ENCODE peak calls at places on chromosome 12, in eight cellular contexts. One of them, this sample, is unnamed.

GRCh38 chr12:6468283-6468575 is 2.2 kb downstream of the VAMP1 start:
- DNase-seq in sigmoid colon: no peak
- DNase-seq in psoas muscle: no peak
- DNase-seq in RWPE2: no peak
- DNase-seq in adrenal gland: no peak
- DNase-seq in dorsolateral prefrontal cortex: no peak
- DNase-seq in lung: no peak
- DNase-seq in A673: no peak
- DNase-seq in this sample: no peak

GRCh38 chr12:92502417-92503028 is 200.3 kb upstream of the PLEKHG7 start:
- DNase-seq in sigmoid colon: no peak
- DNase-seq in A673: no peak
- DNase-seq in psoas muscle: no peak
- DNase-seq in RWPE2: no peak
- DNase-seq in adrenal gland: no peak
- DNase-seq in lung: no peak
- DNase-seq in dorsolateral prefrontal cortex: no peak
- DNase-seq in this sample: no peak

GRCh38 chr12:2233034-2233433 is 180.2 kb downstream of the CACNA1C start:
- DNase-seq in lung: no peak
- DNase-seq in A673: no peak
- DNase-seq in RWPE2: no peak
- DNase-seq in adrenal gland: no peak
- DNase-seq in sigmoid colon: no peak
- DNase-seq in psoas muscle: no peak
- DNase-seq in dorsolateral prefrontal cortex: no peak
- DNase-seq in this sample: no peak

GRCh38 chr12:42396473-42397259 is 70.7 kb downstream of the PPHLN1 start:
- DNase-seq in RWPE2: no peak
- DNase-seq in lung: no peak
- DNase-seq in adrenal gland: no peak
- DNase-seq in psoas muscle: no peak
- DNase-seq in A673: no peak
- DNase-seq in sigmoid colon: no peak
- DNase-seq in dorsolateral prefrontal cortex: no peak
- DNase-seq in this sample: no peak

GRCh38 chr12:104426926-104427546 is 29.7 kb upstream of the CHST11 start:
- DNase-seq in dorsolateral prefrontal cortex: no peak
- DNase-seq in A673: no peak
- DNase-seq in psoas muscle: no peak
- DNase-seq in RWPE2: no peak
- DNase-seq in adrenal gland: no peak
- DNase-seq in sigmoid colon: no peak
- DNase-seq in lung: no peak
- DNase-seq in this sample: no peak

GRCh38 chr12:93870020-93870795 is 193.0 kb downstream of the CRADD start:
- DNase-seq in RWPE2: no peak
- DNase-seq in sigmoid colon: no peak
- DNase-seq in psoas muscle: no peak
- DNase-seq in dorsolateral prefrontal cortex: no peak
- DNase-seq in A673: no peak
- DNase-seq in adrenal gland: no peak
- DNase-seq in lung: no peak
- DNase-seq in this sample: no peak

GRCh38 chr12:58341791-58342190 is 400.4 kb downstream of the ATP23 start:
- DNase-seq in A673: peak
- DNase-seq in adrenal gland: no peak
- DNase-seq in psoas muscle: no peak
- DNase-seq in RWPE2: no peak
- DNase-seq in lung: no peak
- DNase-seq in sigmoid colon: no peak
- DNase-seq in dorsolateral prefrontal cortex: no peak
- DNase-seq in this sample: no peak

GRCh38 chr12:125683748-125684381 is 618.6 kb downstream of the AACS start:
- DNase-seq in dorsolateral prefrontal cortex: peak
- DNase-seq in lung: peak
- DNase-seq in sigmoid colon: no peak
- DNase-seq in psoas muscle: no peak
- DNase-seq in RWPE2: no peak
- DNase-seq in A673: no peak
- DNase-seq in adrenal gland: no peak
- DNase-seq in this sample: peak

GRCh38 chr12:67388331-67389163 is 119.4 kb downstream of the CAND1 start:
- DNase-seq in sigmoid colon: no peak
- DNase-seq in RWPE2: no peak
- DNase-seq in dorsolateral prefrontal cortex: no peak
- DNase-seq in lung: no peak
- DNase-seq in A673: peak
- DNase-seq in psoas muscle: no peak
- DNase-seq in adrenal gland: no peak
- DNase-seq in this sample: no peak

GRCh38 chr12:76025601-76026575 is 5.7 kb downstream of the PHLDA1 start:
- DNase-seq in A673: no peak
- DNase-seq in adrenal gland: no peak
- DNase-seq in RWPE2: no peak
- DNase-seq in sigmoid colon: no peak
- DNase-seq in lung: no peak
- DNase-seq in psoas muscle: no peak
- DNase-seq in dorsolateral prefrontal cortex: no peak
- DNase-seq in this sample: no peak

GRCh38 chr12:105740970-105741725 is 397.6 kb downstream of the NUAK1 start:
- DNase-seq in RWPE2: no peak
- DNase-seq in A673: peak
- DNase-seq in dorsolateral prefrontal cortex: peak
- DNase-seq in lung: no peak
- DNase-seq in adrenal gland: peak
- DNase-seq in psoas muscle: peak
- DNase-seq in sigmoid colon: peak
- DNase-seq in this sample: no peak

GRCh38 chr12:3568695-3569094 is 77.7 kb downstream of the PRMT8 start:
- DNase-seq in adrenal gland: no peak
- DNase-seq in RWPE2: peak
- DNase-seq in psoas muscle: no peak
- DNase-seq in lung: no peak
- DNase-seq in dorsolateral prefrontal cortex: no peak
- DNase-seq in A673: no peak
- DNase-seq in sigmoid colon: no peak
- DNase-seq in this sample: no peak

GRCh38 chr12:65826513-65827171 is 2.4 kb downstream of the HMGA2 start:
- DNase-seq in lung: no peak
- DNase-seq in psoas muscle: no peak
- DNase-seq in adrenal gland: no peak
- DNase-seq in A673: peak
- DNase-seq in RWPE2: no peak
- DNase-seq in dorsolateral prefrontal cortex: no peak
- DNase-seq in sigmoid colon: no peak
- DNase-seq in this sample: no peak
- H3K27ac ChIP-seq in lung: no peak
- H3K27ac ChIP-seq in psoas muscle: no peak
- H3K27ac ChIP-seq in adrenal gland: no peak
- H3K27ac ChIP-seq in A673: peak
- H3K27ac ChIP-seq in RWPE2: peak
- H3K27ac ChIP-seq in dorsolateral prefrontal cortex: no peak
- H3K27ac ChIP-seq in sigmoid colon: no peak
- H3K27ac ChIP-seq in this sample: no peak

GRCh38 chr12:74539765-74540526 is 2.3 kb downstream of the ATXN7L3B start:
- DNase-seq in psoas muscle: no peak
- DNase-seq in sigmoid colon: no peak
- DNase-seq in lung: no peak
- DNase-seq in RWPE2: no peak
- DNase-seq in adrenal gland: no peak
- DNase-seq in A673: peak
- DNase-seq in dorsolateral prefrontal cortex: no peak
- DNase-seq in this sample: no peak

GRCh38 chr12:74538491-74539258 is 1.0 kb downstream of the ATXN7L3B start:
- DNase-seq in lung: no peak
- DNase-seq in sigmoid colon: no peak
- DNase-seq in RWPE2: no peak
- DNase-seq in psoas muscle: no peak
- DNase-seq in adrenal gland: no peak
- DNase-seq in A673: no peak
- DNase-seq in dorsolateral prefrontal cortex: no peak
- DNase-seq in this sample: no peak

GRCh38 chr12:74539261-74539660 is 1.6 kb downstream of the ATXN7L3B start:
- DNase-seq in dorsolateral prefrontal cortex: no peak
- DNase-seq in sigmoid colon: no peak
- DNase-seq in lung: no peak
- DNase-seq in adrenal gland: no peak
- DNase-seq in A673: no peak
- DNase-seq in RWPE2: no peak
- DNase-seq in psoas muscle: no peak
- DNase-seq in this sample: no peak

GRCh38 chr12:74537707-74538385 is at the start of gene ATXN7L3B:
- DNase-seq in sigmoid colon: peak
- DNase-seq in A673: peak
- DNase-seq in adrenal gland: peak
- DNase-seq in psoas muscle: peak
- DNase-seq in dorsolateral prefrontal cortex: peak
- DNase-seq in lung: peak
- DNase-seq in RWPE2: peak
- DNase-seq in this sample: peak

GRCh38 chr12:74541074-74541473 is 3.4 kb downstream of the ATXN7L3B start:
- DNase-seq in A673: no peak
- DNase-seq in dorsolateral prefrontal cortex: no peak
- DNase-seq in lung: no peak
- DNase-seq in psoas muscle: no peak
- DNase-seq in sigmoid colon: no peak
- DNase-seq in adrenal gland: no peak
- DNase-seq in RWPE2: no peak
- DNase-seq in this sample: no peak
- H3K4me3 ChIP-seq in A673: peak
- H3K4me3 ChIP-seq in dorsolateral prefrontal cortex: no peak
- H3K4me3 ChIP-seq in lung: no peak
- H3K4me3 ChIP-seq in psoas muscle: peak
- H3K4me3 ChIP-seq in sigmoid colon: no peak
- H3K4me3 ChIP-seq in adrenal gland: no peak
- H3K4me3 ChIP-seq in RWPE2: no peak
- H3K4me3 ChIP-seq in this sample: no peak

GRCh38 chr12:87953257-87953860 is 75.8 kb downstream of the C12orf50 start:
- DNase-seq in adrenal gland: no peak
- DNase-seq in lung: no peak
- DNase-seq in dorsolateral prefrontal cortex: no peak
- DNase-seq in psoas muscle: no peak
- DNase-seq in A673: peak
- DNase-seq in RWPE2: no peak
- DNase-seq in sigmoid colon: no peak
- DNase-seq in this sample: no peak
- TF ChIP-seq CTCF in adrenal gland: peak
- TF ChIP-seq CTCF in lung: no peak
- TF ChIP-seq CTCF in dorsolateral prefrontal cortex: peak
- TF ChIP-seq CTCF in psoas muscle: peak
- TF ChIP-seq CTCF in A673: peak
- TF ChIP-seq CTCF in RWPE2: peak
- TF ChIP-seq CTCF in sigmoid colon: no peak
- TF ChIP-seq CTCF in this sample: no peak

GRCh38 chr12:29771165-29771564 is 12.6 kb downstream of the TMTC1 start:
- DNase-seq in RWPE2: no peak
- DNase-seq in dorsolateral prefrontal cortex: no peak
- DNase-seq in adrenal gland: no peak
- DNase-seq in sigmoid colon: no peak
- DNase-seq in lung: no peak
- DNase-seq in A673: no peak
- DNase-seq in psoas muscle: no peak
- DNase-seq in this sample: no peak
- H3K27ac ChIP-seq in RWPE2: no peak
- H3K27ac ChIP-seq in dorsolateral prefrontal cortex: no peak
- H3K27ac ChIP-seq in adrenal gland: no peak
- H3K27ac ChIP-seq in sigmoid colon: no peak
- H3K27ac ChIP-seq in lung: no peak
- H3K27ac ChIP-seq in A673: no peak
- H3K27ac ChIP-seq in psoas muscle: no peak
- H3K27ac ChIP-seq in this sample: no peak

This sample was measured in pancreas.